ENCODE peak calls at places on chromosomes 5 and 9, in six cellular contexts. E is HepG2, K is H1, W is HCT116, C is K562, Z is GM12878. V is an unnamed sample.

GRCh38 chr5:155943516-155944407 is 383.2 kb upstream of the SGCD start:
- DNase-seq in C (peak), K (peak), W (no peak), E (peak), Z (no peak), V (peak)

GRCh38 chr5:65032250-65032649 is 263.5 kb downstream of the CWC27 start:
- DNase-seq in Z (no peak), C (peak), E (no peak), K (no peak), W (no peak), V (no peak)

GRCh38 chr5:36581070-36581469 is 25.3 kb upstream of the SLC1A3 start:
- DNase-seq in W (no peak), Z (no peak), C (no peak), K (no peak), E (no peak), V (no peak)

GRCh38 chr5:130213607-130214006 is 309.3 kb downstream of the CHSY3 start:
- DNase-seq in C (no peak), Z (no peak), W (no peak), K (no peak), E (no peak), V (no peak)

GRCh38 chr9:133247632-133248031 is 27.4 kb downstream of the ABO start:
- DNase-seq in C (no peak), W (no peak), E (no peak), Z (no peak), K (no peak), V (no peak)

GRCh38 chr9:72635197-72635596 is 113.8 kb downstream of the TMC1 start:
- DNase-seq in C (no peak), Z (peak), K (no peak), W (no peak), E (no peak), V (peak)

GRCh38 chr5:53287573-53287972 is 178.0 kb upstream of the MOCS2 start:
- DNase-seq in C (no peak), W (no peak), E (no peak), Z (no peak), K (no peak), V (no peak)

GRCh38 chr9:87792831-87793288 is 66.9 kb downstream of the CTSL start:
- DNase-seq in Z (peak), W (peak), K (no peak), C (peak), E (peak), V (no peak)

GRCh38 chr5:171647043-171647899 is 138.3 kb upstream of the SMIM23 start:
- DNase-seq in C (peak), Z (no peak), K (no peak), W (peak), E (peak), V (no peak)

GRCh38 chr9:126496181-126496576 is 117.5 kb upstream of the LMX1B start:
- DNase-seq in E (no peak), W (no peak), Z (no peak), C (no peak), K (no peak), V (no peak)

GRCh38 chr5:118253401-118254061 is 734.8 kb downstream of the DTWD2 start:
- DNase-seq in E (no peak), C (no peak), K (no peak), W (no peak), Z (no peak), V (no peak)

GRCh38 chr5:92519717-92520632 is 1061.0 kb downstream of the NR2F1-AS1 start:
- DNase-seq in W (no peak), K (no peak), E (no peak), C (no peak), Z (no peak), V (no peak)

GRCh38 chr9:126114409-126114760 is 212.2 kb upstream of the MVB12B start:
- DNase-seq in K (peak), C (no peak), E (no peak), Z (no peak), W (no peak), V (no peak)

GRCh38 chr9:101350285-101350684 is 34.5 kb downstream of the BAAT start:
- DNase-seq in C (no peak), K (no peak), Z (no peak), W (no peak), E (peak), V (no peak)

GRCh38 chr5:157708866-157709265 is 22.4 kb upstream of the THG1L start:
- DNase-seq in K (no peak), Z (no peak), E (no peak), W (no peak), C (no peak), V (no peak)

GRCh38 chr5:65948115-65948772 is 21.9 kb downstream of the ERBIN start:
- DNase-seq in Z (no peak), K (no peak), W (no peak), E (no peak), C (no peak), V (no peak)

GRCh38 chr5:163916856-163917255 is 411.4 kb downstream of the MAT2B start:
- DNase-seq in Z (no peak), C (no peak), K (no peak), E (no peak), W (no peak), V (no peak)

GRCh38 chr5:163916376-163916775 is 411.0 kb downstream of the MAT2B start:
- DNase-seq in E (no peak), C (no peak), Z (peak), K (no peak), W (no peak), V (no peak)

GRCh38 chr5:163915481-163915961 is 410.1 kb downstream of the MAT2B start:
- DNase-seq in Z (peak), K (no peak), C (no peak), E (peak), W (no peak), V (no peak)

GRCh38 chr5:163914911-163915310 is 409.5 kb downstream of the MAT2B start:
- DNase-seq in Z (peak), W (no peak), K (no peak), C (no peak), E (no peak), V (no peak)

DNA sequence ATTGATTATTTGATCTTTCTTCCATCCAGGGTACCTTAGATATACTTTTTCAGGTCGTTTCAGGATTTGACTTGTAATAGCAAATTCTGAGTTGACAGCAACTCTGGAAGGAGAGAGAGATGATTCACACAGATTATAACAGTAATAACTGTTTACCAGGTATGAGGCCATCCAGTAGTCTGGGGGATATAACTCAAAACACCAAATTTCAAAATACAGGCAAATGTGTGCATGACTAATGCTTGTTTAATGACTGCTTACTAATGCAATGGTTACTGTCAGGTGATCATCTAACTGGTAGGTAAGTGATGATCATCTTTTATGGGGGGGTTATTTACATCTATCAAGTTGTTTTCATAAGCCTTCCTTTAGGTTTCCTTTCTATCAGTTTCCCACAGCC is 412.3 kb downstream of the MAT2B start:
- DNase-seq in Z (no peak), K (no peak), W (no peak), C (no peak), E (no peak), V (no peak)
- TF ChIP-seq ZNF274 in Z (no peak), K (no peak), W (no peak), C (no peak), E (no peak), V (no peak)

GRCh38 chr9:83457005-83457404 is 81.2 kb downstream of the FRMD3 start:
- DNase-seq in W (no peak), K (no peak), E (no peak), C (no peak), Z (no peak), V (no peak)
- H3K4me3 ChIP-seq in W (no peak), K (no peak), E (no peak), C (no peak), Z (no peak), V (no peak)

GRCh38 chr9:89880721-89881120 is 275.9 kb downstream of the GADD45G start:
- DNase-seq in Z (no peak), E (no peak), K (peak), C (no peak), W (no peak), V (no peak)
- TF ChIP-seq ZNF274 in Z (no peak), E (no peak), K (no peak), C (no peak), W (no peak), V (no peak)

GRCh38 chr5:137822158-137822764 is 45.4 kb upstream of the MYOT start:
- DNase-seq in E (peak), K (peak), Z (no peak), C (peak), W (peak), V (peak)

GRCh38 chr5:137828192-137828591 is 39.5 kb upstream of the MYOT start:
- DNase-seq in E (no peak), C (no peak), W (no peak), Z (no peak), K (no peak), V (no peak)

GRCh38 chr5:137822983-137823382 is 44.7 kb upstream of the MYOT start:
- DNase-seq in W (no peak), C (no peak), K (no peak), E (no peak), Z (no peak), V (no peak)

GRCh38 chr5:137826067-137826466 is 41.6 kb upstream of the MYOT start:
- DNase-seq in Z (no peak), E (no peak), C (no peak), K (no peak), W (no peak), V (no peak)

GRCh38 chr5:137825165-137825564 is 42.5 kb upstream of the MYOT start:
- DNase-seq in C (no peak), Z (no peak), K (no peak), E (no peak), W (no peak), V (peak)
- H3K4me3 ChIP-seq in C (no peak), Z (no peak), K (no peak), E (no peak), W (no peak), V (no peak)